ENCODE peak calls at places on chromosomes 12 and 14, in seven cellular contexts. One of them, this sample, is unnamed.

GRCh38 chr12:100612557-100612956 is 39.1 kb downstream of the GAS2L3 start:
- DNase-seq in adipocyte: no peak
- DNase-seq in CD8-positive, alpha-beta T cell: no peak
- DNase-seq in CD8-positive, alpha-beta memory T cell: no peak
- DNase-seq in effector memory CD4-positive, alpha-beta T cell: no peak
- DNase-seq in heart left ventricle: no peak
- DNase-seq in iPS DF 6.9: no peak
- DNase-seq in this sample: no peak

GRCh38 chr12:82082476-82082875 is 275.7 kb downstream of the CCDC59 start:
- DNase-seq in adipocyte: no peak
- DNase-seq in CD8-positive, alpha-beta T cell: no peak
- DNase-seq in CD8-positive, alpha-beta memory T cell: no peak
- DNase-seq in effector memory CD4-positive, alpha-beta T cell: no peak
- DNase-seq in heart left ventricle: no peak
- DNase-seq in iPS DF 6.9: no peak
- DNase-seq in this sample: no peak

GRCh38 chr14:56351861-56352260 is 227.7 kb upstream of the TMEM260 start:
- DNase-seq in adipocyte: peak; percentile 54
- DNase-seq in CD8-positive, alpha-beta T cell: no peak
- DNase-seq in CD8-positive, alpha-beta memory T cell: no peak
- DNase-seq in effector memory CD4-positive, alpha-beta T cell: no peak
- DNase-seq in heart left ventricle: no peak
- DNase-seq in iPS DF 6.9: no peak
- DNase-seq in this sample: no peak

GRCh38 chr12:130066742-130067141 is 95.5 kb upstream of the FZD10 start:
- DNase-seq in adipocyte: no peak
- DNase-seq in CD8-positive, alpha-beta T cell: no peak
- DNase-seq in CD8-positive, alpha-beta memory T cell: no peak
- DNase-seq in effector memory CD4-positive, alpha-beta T cell: no peak
- DNase-seq in heart left ventricle: no peak
- DNase-seq in iPS DF 6.9: no peak
- DNase-seq in this sample: no peak

GRCh38 chr12:6962285-6963015 is 8.0 kb downstream of the PHB2 start:
- DNase-seq in adipocyte: no peak
- DNase-seq in CD8-positive, alpha-beta T cell: peak; percentile 50
- DNase-seq in CD8-positive, alpha-beta memory T cell: no peak
- DNase-seq in effector memory CD4-positive, alpha-beta T cell: no peak
- DNase-seq in heart left ventricle: peak; percentile 22
- DNase-seq in iPS DF 6.9: no peak
- DNase-seq in this sample: no peak

GRCh38 chr12:120067084-120067869 is 49.3 kb downstream of the RAB35 start:
- DNase-seq in adipocyte: no peak
- DNase-seq in CD8-positive, alpha-beta T cell: no peak
- DNase-seq in CD8-positive, alpha-beta memory T cell: no peak
- DNase-seq in effector memory CD4-positive, alpha-beta T cell: no peak
- DNase-seq in heart left ventricle: no peak
- DNase-seq in iPS DF 6.9: no peak
- DNase-seq in this sample: no peak

GRCh38 chr12:26402648-26403047 is 207.3 kb downstream of the SSPN start:
- DNase-seq in adipocyte: no peak
- DNase-seq in CD8-positive, alpha-beta T cell: no peak
- DNase-seq in CD8-positive, alpha-beta memory T cell: no peak
- DNase-seq in effector memory CD4-positive, alpha-beta T cell: no peak
- DNase-seq in heart left ventricle: no peak
- DNase-seq in iPS DF 6.9: peak; percentile 9
- DNase-seq in this sample: no peak

GRCh38 chr14:24690492-24690891 is 56.5 kb upstream of the GZMB start:
- DNase-seq in adipocyte: no peak
- DNase-seq in CD8-positive, alpha-beta T cell: no peak
- DNase-seq in CD8-positive, alpha-beta memory T cell: peak; percentile 24
- DNase-seq in effector memory CD4-positive, alpha-beta T cell: no peak
- DNase-seq in heart left ventricle: no peak
- DNase-seq in iPS DF 6.9: peak; percentile 73
- DNase-seq in this sample: no peak

GRCh38 chr14:28101992-28102391 is 664.6 kb upstream of the FOXG1 start:
- DNase-seq in adipocyte: no peak
- DNase-seq in CD8-positive, alpha-beta T cell: no peak
- DNase-seq in CD8-positive, alpha-beta memory T cell: no peak
- DNase-seq in effector memory CD4-positive, alpha-beta T cell: no peak
- DNase-seq in heart left ventricle: no peak
- DNase-seq in iPS DF 6.9: no peak
- DNase-seq in this sample: no peak

GRCh38 chr12:103858953-103859601 is 18.0 kb upstream of the NT5DC3 start:
- DNase-seq in adipocyte: peak; percentile 93
- DNase-seq in CD8-positive, alpha-beta T cell: no peak
- DNase-seq in CD8-positive, alpha-beta memory T cell: no peak
- DNase-seq in effector memory CD4-positive, alpha-beta T cell: no peak
- DNase-seq in heart left ventricle: peak; percentile 31
- DNase-seq in iPS DF 6.9: no peak
- DNase-seq in this sample: no peak

GRCh38 chr14:89373185-89373584 is 43.8 kb downstream of the FOXN3 start:
- DNase-seq in adipocyte: no peak
- DNase-seq in CD8-positive, alpha-beta T cell: no peak
- DNase-seq in CD8-positive, alpha-beta memory T cell: no peak
- DNase-seq in effector memory CD4-positive, alpha-beta T cell: no peak
- DNase-seq in heart left ventricle: no peak
- DNase-seq in iPS DF 6.9: no peak
- DNase-seq in this sample: no peak

GRCh38 chr14:103549361-103550311 is 12.8 kb downstream of the BAG5 start:
- DNase-seq in adipocyte: no peak
- DNase-seq in CD8-positive, alpha-beta T cell: no peak
- DNase-seq in CD8-positive, alpha-beta memory T cell: no peak
- DNase-seq in effector memory CD4-positive, alpha-beta T cell: no peak
- DNase-seq in heart left ventricle: peak; percentile 67
- DNase-seq in iPS DF 6.9: no peak
- DNase-seq in this sample: no peak

GRCh38 chr12:105431537-105431936 is 101.0 kb downstream of the C12orf75 start:
- DNase-seq in adipocyte: no peak
- DNase-seq in CD8-positive, alpha-beta T cell: no peak
- DNase-seq in CD8-positive, alpha-beta memory T cell: no peak
- DNase-seq in effector memory CD4-positive, alpha-beta T cell: no peak
- DNase-seq in heart left ventricle: no peak
- DNase-seq in iPS DF 6.9: no peak
- DNase-seq in this sample: no peak

GRCh38 chr12:7542813-7543212 is 39.2 kb upstream of the CD163 start:
- DNase-seq in adipocyte: peak; percentile 79
- DNase-seq in CD8-positive, alpha-beta T cell: no peak
- DNase-seq in CD8-positive, alpha-beta memory T cell: no peak
- DNase-seq in effector memory CD4-positive, alpha-beta T cell: no peak
- DNase-seq in heart left ventricle: no peak
- DNase-seq in iPS DF 6.9: no peak
- DNase-seq in this sample: no peak

GRCh38 chr14:67251573-67252226 is 10.5 kb downstream of the PALS1 start:
- DNase-seq in adipocyte: no peak
- DNase-seq in CD8-positive, alpha-beta T cell: no peak
- DNase-seq in CD8-positive, alpha-beta memory T cell: no peak
- DNase-seq in effector memory CD4-positive, alpha-beta T cell: no peak
- DNase-seq in heart left ventricle: no peak
- DNase-seq in iPS DF 6.9: no peak
- DNase-seq in this sample: no peak

GRCh38 chr14:54316652-54317051 is 80.2 kb upstream of the CDKN3 start:
- DNase-seq in adipocyte: no peak
- DNase-seq in CD8-positive, alpha-beta T cell: no peak
- DNase-seq in CD8-positive, alpha-beta memory T cell: no peak
- DNase-seq in effector memory CD4-positive, alpha-beta T cell: no peak
- DNase-seq in heart left ventricle: no peak
- DNase-seq in iPS DF 6.9: no peak
- DNase-seq in this sample: no peak
- H3K4me1 ChIP-seq in adipocyte: peaks cover 12% of the 10 kb centered on the region
- H3K4me1 ChIP-seq in CD8-positive, alpha-beta T cell: no peaks in the 10 kb centered on the region
- H3K4me1 ChIP-seq in CD8-positive, alpha-beta memory T cell: no peaks in the 10 kb centered on the region
- H3K4me1 ChIP-seq in effector memory CD4-positive, alpha-beta T cell: no peaks in the 10 kb centered on the region
- H3K4me1 ChIP-seq in heart left ventricle: no peaks in the 10 kb centered on the region
- H3K4me1 ChIP-seq in iPS DF 6.9: no peaks in the 10 kb centered on the region
- H3K4me1 ChIP-seq in this sample: no peaks in the 10 kb centered on the region

GRCh38 chr12:57864382-57864781 is 17.9 kb upstream of the CTDSP2 start:
- DNase-seq in adipocyte: peak; percentile 67
- DNase-seq in CD8-positive, alpha-beta T cell: no peak
- DNase-seq in CD8-positive, alpha-beta memory T cell: no peak
- DNase-seq in effector memory CD4-positive, alpha-beta T cell: no peak
- DNase-seq in heart left ventricle: no peak
- DNase-seq in iPS DF 6.9: no peak
- DNase-seq in this sample: no peak

GRCh38 chr12:57861967-57862366 is 15.4 kb upstream of the CTDSP2 start:
- DNase-seq in adipocyte: no peak
- DNase-seq in CD8-positive, alpha-beta T cell: no peak
- DNase-seq in CD8-positive, alpha-beta memory T cell: no peak
- DNase-seq in effector memory CD4-positive, alpha-beta T cell: no peak
- DNase-seq in heart left ventricle: no peak
- DNase-seq in iPS DF 6.9: no peak
- DNase-seq in this sample: no peak

GRCh38 chr12:57863676-57864075 is 17.1 kb upstream of the CTDSP2 start:
- DNase-seq in adipocyte: no peak
- DNase-seq in CD8-positive, alpha-beta T cell: no peak
- DNase-seq in CD8-positive, alpha-beta memory T cell: no peak
- DNase-seq in effector memory CD4-positive, alpha-beta T cell: no peak
- DNase-seq in heart left ventricle: no peak
- DNase-seq in iPS DF 6.9: no peak
- DNase-seq in this sample: no peak

GRCh38 chr12:57866308-57867019 is 19.9 kb upstream of the CTDSP2 start:
- DNase-seq in adipocyte: no peak
- DNase-seq in CD8-positive, alpha-beta T cell: no peak
- DNase-seq in CD8-positive, alpha-beta memory T cell: no peak
- DNase-seq in effector memory CD4-positive, alpha-beta T cell: no peak
- DNase-seq in heart left ventricle: no peak
- DNase-seq in iPS DF 6.9: no peak
- DNase-seq in this sample: no peak

DNA sequence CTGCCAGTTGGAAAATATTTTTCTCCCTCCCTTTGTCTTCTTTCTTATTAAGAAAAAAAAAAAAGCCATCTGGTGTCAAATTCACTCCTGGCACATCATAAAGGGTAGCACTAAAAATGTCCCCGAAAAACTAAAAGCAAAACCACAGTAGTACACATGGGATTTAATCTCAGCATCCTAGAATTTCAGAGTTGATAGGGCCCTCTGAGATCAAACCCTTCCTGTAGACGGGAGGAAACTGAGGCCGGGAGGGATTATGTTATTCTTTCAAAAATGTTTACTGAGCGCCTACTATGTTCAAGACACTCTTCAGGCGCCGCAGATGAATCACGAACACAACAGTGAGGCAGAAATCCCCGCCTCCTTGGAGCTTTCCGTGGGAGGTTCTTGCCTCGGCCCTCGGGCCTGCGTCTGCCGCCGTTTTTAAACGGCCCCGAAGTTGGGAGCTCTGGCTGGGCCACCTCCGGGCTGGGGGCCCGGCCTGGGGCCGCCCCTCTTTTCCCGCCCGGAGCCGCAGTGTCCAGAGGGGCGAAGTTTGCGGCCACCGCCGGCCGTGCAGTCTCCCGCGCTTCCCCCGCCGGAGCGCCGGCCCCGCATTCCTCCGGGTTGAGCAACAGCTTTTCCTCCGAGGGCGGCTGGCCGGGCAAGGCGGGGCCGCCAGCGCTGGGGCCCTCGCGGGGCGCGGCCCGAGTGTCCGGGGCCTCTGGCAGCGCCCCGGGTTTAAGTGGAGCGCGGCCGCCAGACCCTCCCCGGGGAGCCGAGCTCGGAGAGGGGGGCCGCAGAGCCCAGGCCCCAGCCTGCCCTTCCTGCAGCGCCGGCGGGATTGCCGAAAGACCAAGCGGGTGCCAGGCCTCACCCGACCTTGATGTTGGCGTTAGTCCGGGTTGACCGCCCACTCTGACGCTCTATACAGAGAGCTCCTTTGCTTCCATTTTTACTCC is 18.6 kb upstream of the CTDSP2 start:
- DNase-seq in adipocyte: peak; percentile 96
- DNase-seq in CD8-positive, alpha-beta T cell: no peak
- DNase-seq in CD8-positive, alpha-beta memory T cell: no peak
- DNase-seq in effector memory CD4-positive, alpha-beta T cell: no peak
- DNase-seq in heart left ventricle: peak; percentile 80
- DNase-seq in iPS DF 6.9: no peak
- DNase-seq in this sample: peak; percentile 22
- H3K4me3 ChIP-seq in adipocyte: peak overlapping the region; percentile 75
- H3K4me3 ChIP-seq in CD8-positive, alpha-beta T cell: peak overlapping the region; percentile 40
- H3K4me3 ChIP-seq in CD8-positive, alpha-beta memory T cell: peak overlapping the region; percentile 39
- H3K4me3 ChIP-seq in effector memory CD4-positive, alpha-beta T cell: peak overlapping the region; percentile 65
- H3K4me3 ChIP-seq in heart left ventricle: peak overlapping the region; percentile 54
- H3K4me3 ChIP-seq in iPS DF 6.9: peak overlapping the region; percentile 17
- H3K4me3 ChIP-seq in this sample: peak overlapping the region; percentile 37

GRCh38 chr14:30655124-30655523 is 33.0 kb downstream of the SCFD1 start:
- DNase-seq in adipocyte: no peak
- DNase-seq in CD8-positive, alpha-beta T cell: no peak
- DNase-seq in CD8-positive, alpha-beta memory T cell: no peak
- DNase-seq in effector memory CD4-positive, alpha-beta T cell: no peak
- DNase-seq in heart left ventricle: no peak
- DNase-seq in iPS DF 6.9: no peak
- DNase-seq in this sample: no peak
- H3K36me3 ChIP-seq in adipocyte: peaks cover 75% of the 10 kb centered on the region
- H3K36me3 ChIP-seq in CD8-positive, alpha-beta T cell: peaks cover 25% of the 10 kb centered on the region
- H3K36me3 ChIP-seq in CD8-positive, alpha-beta memory T cell: peaks cover 29% of the 10 kb centered on the region
- H3K36me3 ChIP-seq in effector memory CD4-positive, alpha-beta T cell: peaks cover 50% of the 10 kb centered on the region
- H3K36me3 ChIP-seq in heart left ventricle: peaks cover 87% of the 10 kb centered on the region
- H3K36me3 ChIP-seq in iPS DF 6.9: no peaks in the 10 kb centered on the region
- H3K36me3 ChIP-seq in this sample: peaks cover 64% of the 10 kb centered on the region

GRCh38 chr12:62933871-62934798 is 815 bp downstream of the PPM1H start:
- DNase-seq in adipocyte: peak; percentile 71
- DNase-seq in CD8-positive, alpha-beta T cell: no peak
- DNase-seq in CD8-positive, alpha-beta memory T cell: no peak
- DNase-seq in effector memory CD4-positive, alpha-beta T cell: no peak
- DNase-seq in heart left ventricle: peak; percentile 44
- DNase-seq in iPS DF 6.9: no peak
- DNase-seq in this sample: no peak

GRCh38 chr12:62930546-62931425 is 4.2 kb downstream of the PPM1H start:
- DNase-seq in adipocyte: no peak
- DNase-seq in CD8-positive, alpha-beta T cell: no peak
- DNase-seq in CD8-positive, alpha-beta memory T cell: no peak
- DNase-seq in effector memory CD4-positive, alpha-beta T cell: no peak
- DNase-seq in heart left ventricle: no peak
- DNase-seq in iPS DF 6.9: no peak
- DNase-seq in this sample: no peak

GRCh38 chr12:62931481-62931880 is 3.5 kb downstream of the PPM1H start:
- DNase-seq in adipocyte: no peak
- DNase-seq in CD8-positive, alpha-beta T cell: no peak
- DNase-seq in CD8-positive, alpha-beta memory T cell: no peak
- DNase-seq in effector memory CD4-positive, alpha-beta T cell: no peak
- DNase-seq in heart left ventricle: no peak
- DNase-seq in iPS DF 6.9: no peak
- DNase-seq in this sample: no peak

GRCh38 chr12:62934799-62935674 is at the start of gene PPM1H:
- DNase-seq in adipocyte: peak; percentile 78
- DNase-seq in CD8-positive, alpha-beta T cell: no peak
- DNase-seq in CD8-positive, alpha-beta memory T cell: no peak
- DNase-seq in effector memory CD4-positive, alpha-beta T cell: no peak
- DNase-seq in heart left ventricle: peak; percentile 70
- DNase-seq in iPS DF 6.9: peak; percentile 89
- DNase-seq in this sample: peak; percentile 41

DNA sequence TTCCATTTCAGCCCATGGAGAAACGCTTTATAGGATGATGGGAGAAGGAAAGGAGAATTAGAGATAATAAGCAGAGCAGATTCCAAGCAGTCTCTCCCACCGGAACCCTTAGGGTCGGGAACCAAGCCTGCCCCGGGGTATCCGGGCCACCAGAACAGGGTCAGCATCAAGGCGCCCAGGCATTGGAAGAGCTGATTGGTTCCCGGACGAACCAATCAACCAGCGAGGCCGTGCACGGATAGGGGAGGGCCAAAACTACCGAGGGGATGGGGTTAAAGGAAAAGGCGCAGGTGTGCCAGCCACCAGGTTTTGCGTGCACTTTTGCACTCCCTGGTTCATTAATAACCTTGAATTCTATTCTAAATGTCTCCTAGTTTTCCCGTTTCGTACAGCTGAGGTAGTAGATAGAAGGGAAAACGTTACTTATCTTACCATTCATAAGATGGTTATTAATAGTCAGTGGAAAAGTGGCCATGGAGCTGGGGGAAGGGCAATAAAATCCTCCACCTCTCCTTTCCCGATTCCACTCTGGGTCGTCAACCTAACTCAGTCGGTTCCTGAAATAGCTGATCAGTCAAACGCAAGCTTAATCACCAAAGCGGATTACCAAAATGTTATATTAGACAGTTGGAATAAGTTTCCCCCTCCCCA is 1.6 kb downstream of the PPM1H start:
- DNase-seq in adipocyte: peak; percentile 53
- DNase-seq in CD8-positive, alpha-beta T cell: no peak
- DNase-seq in CD8-positive, alpha-beta memory T cell: no peak
- DNase-seq in effector memory CD4-positive, alpha-beta T cell: no peak
- DNase-seq in heart left ventricle: peak; percentile 43
- DNase-seq in iPS DF 6.9: no peak
- DNase-seq in this sample: no peak
- H3K4me1 ChIP-seq in adipocyte: peaks cover 9% of the 10 kb centered on the region
- H3K4me1 ChIP-seq in CD8-positive, alpha-beta T cell: peaks cover 10% of the 10 kb centered on the region
- H3K4me1 ChIP-seq in CD8-positive, alpha-beta memory T cell: peaks cover 6% of the 10 kb centered on the region
- H3K4me1 ChIP-seq in effector memory CD4-positive, alpha-beta T cell: peaks cover 4% of the 10 kb centered on the region
- H3K4me1 ChIP-seq in heart left ventricle: peaks cover 6% of the 10 kb centered on the region
- H3K4me1 ChIP-seq in iPS DF 6.9: peaks cover 6% of the 10 kb centered on the region
- H3K4me1 ChIP-seq in this sample: peaks cover 20% of the 10 kb centered on the region

This sample was measured in CD4-positive, CD25-positive, alpha-beta regulatory T cell.